ENCODE peak calls at places on chromosomes 13 and 19, in four cellular contexts. One of them, this sample, is unnamed. For H3K4me1, the result is how much of the 10 kb centered on the place peaks cover.

GRCh38 chr19:2512523-2513431 is 36.9 kb downstream of the GADD45B start:
- DNase-seq in heart right ventricle: no peak
- DNase-seq in IMR-90: no peak
- DNase-seq in transverse colon: no peak
- DNase-seq in this sample: no peak

GRCh38 chr19:18775586-18776287 is 15.4 kb downstream of the COMP start:
- DNase-seq in heart right ventricle: no peak
- DNase-seq in IMR-90: peak
- DNase-seq in transverse colon: no peak
- DNase-seq in this sample: no peak

GRCh38 chr19:51771369-51771768 is 10.4 kb downstream of the FPR2 start:
- DNase-seq in heart right ventricle: no peak
- DNase-seq in IMR-90: no peak
- DNase-seq in transverse colon: no peak
- DNase-seq in this sample: no peak

GRCh38 chr13:31946091-31946770 is 85.3 kb upstream of the FRY start:
- DNase-seq in heart right ventricle: no peak
- DNase-seq in IMR-90: peak
- DNase-seq in transverse colon: no peak
- DNase-seq in this sample: no peak

GRCh38 chr13:109684836-109685602 is 101.4 kb downstream of the IRS2 start:
- DNase-seq in heart right ventricle: peak
- DNase-seq in IMR-90: no peak
- DNase-seq in transverse colon: peak
- DNase-seq in this sample: peak

GRCh38 chr13:28684257-28684656 is 25.3 kb downstream of the POMP start:
- DNase-seq in heart right ventricle: no peak
- DNase-seq in IMR-90: no peak
- DNase-seq in transverse colon: peak
- DNase-seq in this sample: peak

GRCh38 chr13:112688560-112689497 is 1.0 kb upstream of the ATP11A start:
- DNase-seq in heart right ventricle: no peak
- DNase-seq in IMR-90: no peak
- DNase-seq in transverse colon: peak
- DNase-seq in this sample: no peak

GRCh38 chr19:55657004-55657747 is 2.3 kb downstream of the U2AF2 start:
- DNase-seq in heart right ventricle: no peak
- DNase-seq in IMR-90: no peak
- DNase-seq in transverse colon: no peak
- DNase-seq in this sample: no peak

GRCh38 chr13:51297556-51297955 is 41.9 kb upstream of the SERPINE3 start:
- DNase-seq in heart right ventricle: no peak
- DNase-seq in IMR-90: no peak
- DNase-seq in transverse colon: no peak
- DNase-seq in this sample: no peak

GRCh38 chr13:46385946-46386345 is 1.1 kb downstream of the RUBCNL start:
- DNase-seq in heart right ventricle: no peak
- DNase-seq in IMR-90: no peak
- DNase-seq in transverse colon: no peak
- DNase-seq in this sample: no peak

GRCh38 chr13:64446372-64446771 is 2783.8 kb downstream of the PCDH9 start:
- DNase-seq in heart right ventricle: no peak
- DNase-seq in IMR-90: no peak
- DNase-seq in transverse colon: no peak
- DNase-seq in this sample: no peak

GRCh38 chr13:21234537-21234936 is 58.1 kb downstream of the MRPL57 start:
- DNase-seq in heart right ventricle: no peak
- DNase-seq in IMR-90: no peak
- DNase-seq in transverse colon: no peak
- DNase-seq in this sample: no peak

GRCh38 chr19:34475026-34475974 is 6.3 kb upstream of the WTIP start:
- DNase-seq in heart right ventricle: no peak
- DNase-seq in IMR-90: peak
- DNase-seq in transverse colon: no peak
- DNase-seq in this sample: no peak

GRCh38 chr13:103961784-103962183 is 895.6 kb upstream of the SLC10A2 start:
- DNase-seq in heart right ventricle: no peak
- DNase-seq in IMR-90: no peak
- DNase-seq in transverse colon: no peak
- DNase-seq in this sample: no peak

GRCh38 chr19:5022066-5022860 is 53.4 kb downstream of the KDM4B start:
- DNase-seq in heart right ventricle: no peak
- DNase-seq in IMR-90: no peak
- DNase-seq in transverse colon: no peak
- DNase-seq in this sample: no peak

GRCh38 chr13:36709136-36709895 is 35.5 kb downstream of the SERTM1 start:
- DNase-seq in heart right ventricle: no peak
- DNase-seq in IMR-90: no peak
- DNase-seq in transverse colon: no peak
- DNase-seq in this sample: no peak

GRCh38 chr19:4678881-4679379 is 8.8 kb upstream of the MYDGF start:
- DNase-seq in heart right ventricle: no peak
- DNase-seq in IMR-90: no peak
- DNase-seq in transverse colon: no peak
- DNase-seq in this sample: no peak

GRCh38 chr19:51441410-51442390 is 16.6 kb downstream of the SIGLEC8 start:
- DNase-seq in heart right ventricle: no peak
- DNase-seq in IMR-90: no peak
- DNase-seq in transverse colon: peak
- DNase-seq in this sample: peak

GRCh38 chr13:94917814-94918213 is 205.5 kb upstream of the SOX21 start:
- DNase-seq in heart right ventricle: no peak
- DNase-seq in IMR-90: no peak
- DNase-seq in transverse colon: no peak
- DNase-seq in this sample: no peak

GRCh38 chr13:35512271-35512920 is 35.9 kb upstream of the MAB21L1 start:
- DNase-seq in heart right ventricle: no peak
- DNase-seq in IMR-90: peak
- DNase-seq in transverse colon: no peak
- DNase-seq in this sample: no peak

GRCh38 chr13:24493356-24493755 is 19.2 kb downstream of the PARP4 start:
- DNase-seq in heart right ventricle: no peak
- DNase-seq in IMR-90: no peak
- DNase-seq in transverse colon: no peak
- DNase-seq in this sample: no peak

GRCh38 chr13:36418022-36418805 is 14.1 kb upstream of the CCNA1 start:
- DNase-seq in heart right ventricle: no peak
- DNase-seq in IMR-90: peak
- DNase-seq in transverse colon: no peak
- DNase-seq in this sample: no peak

GRCh38 chr19:12868540-12869112 is 12.6 kb downstream of the DNASE2 start:
- DNase-seq in heart right ventricle: no peak
- DNase-seq in IMR-90: no peak
- DNase-seq in transverse colon: no peak
- DNase-seq in this sample: no peak

GRCh38 chr19:5424192-5424973 is 30.8 kb upstream of the ZNRF4 start:
- DNase-seq in heart right ventricle: no peak
- DNase-seq in IMR-90: no peak
- DNase-seq in transverse colon: no peak
- DNase-seq in this sample: no peak

GRCh38 chr19:38577826-38578225 is 39.9 kb downstream of the MAP4K1 start:
- DNase-seq in heart right ventricle: no peak
- DNase-seq in IMR-90: no peak
- DNase-seq in transverse colon: no peak
- DNase-seq in this sample: no peak

GRCh38 chr19:55536951-55537740 is at the start of gene SBK2:
- DNase-seq in heart right ventricle: no peak
- DNase-seq in IMR-90: no peak
- DNase-seq in transverse colon: no peak
- DNase-seq in this sample: no peak

GRCh38 chr13:32225494-32225931 is 89.7 kb downstream of the ZAR1L start:
- DNase-seq in heart right ventricle: no peak
- DNase-seq in IMR-90: peak
- DNase-seq in transverse colon: no peak
- DNase-seq in this sample: no peak

GRCh38 chr13:62250501-62251175 is 835.0 kb upstream of the PCDH20 start:
- DNase-seq in heart right ventricle: no peak
- DNase-seq in IMR-90: no peak
- DNase-seq in transverse colon: no peak
- DNase-seq in this sample: no peak

GRCh38 chr19:38107129-38107528 is 116.9 kb downstream of the DPF1 start:
- DNase-seq in heart right ventricle: no peak
- DNase-seq in IMR-90: no peak
- DNase-seq in transverse colon: no peak
- DNase-seq in this sample: no peak

GRCh38 chr19:16018106-16018755 is 58.1 kb upstream of the TPM4 start:
- DNase-seq in heart right ventricle: no peak
- DNase-seq in IMR-90: no peak
- DNase-seq in transverse colon: no peak
- DNase-seq in this sample: no peak

GRCh38 chr13:94382520-94382919 is 97.0 kb downstream of the DCT start:
- DNase-seq in heart right ventricle: no peak
- DNase-seq in IMR-90: no peak
- DNase-seq in transverse colon: no peak
- DNase-seq in this sample: no peak

GRCh38 chr13:28340272-28340793 is 154.6 kb downstream of the FLT1 start:
- DNase-seq in heart right ventricle: no peak
- DNase-seq in IMR-90: peak
- DNase-seq in transverse colon: no peak
- DNase-seq in this sample: no peak

GRCh38 chr19:40809358-40810086 is 10.5 kb downstream of the EGLN2 start:
- DNase-seq in heart right ventricle: no peak
- DNase-seq in IMR-90: no peak
- DNase-seq in transverse colon: no peak
- DNase-seq in this sample: no peak

GRCh38 chr19:40806385-40807146 is 7.6 kb downstream of the EGLN2 start:
- DNase-seq in heart right ventricle: peak
- DNase-seq in IMR-90: peak
- DNase-seq in transverse colon: peak
- DNase-seq in this sample: peak

GRCh38 chr19:40807147-40808020 is 8.4 kb downstream of the EGLN2 start:
- DNase-seq in heart right ventricle: no peak
- DNase-seq in IMR-90: no peak
- DNase-seq in transverse colon: no peak
- DNase-seq in this sample: no peak

GRCh38 chr19:40808497-40808896 is 9.5 kb downstream of the EGLN2 start:
- DNase-seq in heart right ventricle: no peak
- DNase-seq in IMR-90: no peak
- DNase-seq in transverse colon: no peak
- DNase-seq in this sample: no peak

GRCh38 chr19:40808021-40808325 is 9.0 kb downstream of the EGLN2 start:
- DNase-seq in heart right ventricle: no peak
- DNase-seq in IMR-90: no peak
- DNase-seq in transverse colon: no peak
- DNase-seq in this sample: no peak
- H3K27ac ChIP-seq in heart right ventricle: peak
- H3K27ac ChIP-seq in IMR-90: no peak
- H3K27ac ChIP-seq in transverse colon: peak
- H3K27ac ChIP-seq in this sample: peak

GRCh38 chr13:96200810-96201209 is 110.9 kb downstream of the HS6ST3 start:
- DNase-seq in heart right ventricle: no peak
- DNase-seq in IMR-90: no peak
- DNase-seq in transverse colon: no peak
- DNase-seq in this sample: no peak
- H3K4me1 ChIP-seq in heart right ventricle: under half
- H3K4me1 ChIP-seq in IMR-90: under half
- H3K4me1 ChIP-seq in transverse colon: under half
- H3K4me1 ChIP-seq in this sample: under half

GRCh38 chr13:26485288-26485687 is 72.2 kb upstream of the WASF3 start:
- DNase-seq in heart right ventricle: no peak
- DNase-seq in IMR-90: no peak
- DNase-seq in transverse colon: no peak
- DNase-seq in this sample: peak

GRCh38 chr13:26485786-26486185 is 71.7 kb upstream of the WASF3 start:
- DNase-seq in heart right ventricle: no peak
- DNase-seq in IMR-90: no peak
- DNase-seq in transverse colon: no peak
- DNase-seq in this sample: peak

GRCh38 chr13:26487781-26488180 is 69.7 kb upstream of the WASF3 start:
- DNase-seq in heart right ventricle: no peak
- DNase-seq in IMR-90: no peak
- DNase-seq in transverse colon: no peak
- DNase-seq in this sample: peak

GRCh38 chr13:26488236-26489028 is 69.1 kb upstream of the WASF3 start:
- DNase-seq in heart right ventricle: no peak
- DNase-seq in IMR-90: no peak
- DNase-seq in transverse colon: no peak
- DNase-seq in this sample: peak

DNA sequence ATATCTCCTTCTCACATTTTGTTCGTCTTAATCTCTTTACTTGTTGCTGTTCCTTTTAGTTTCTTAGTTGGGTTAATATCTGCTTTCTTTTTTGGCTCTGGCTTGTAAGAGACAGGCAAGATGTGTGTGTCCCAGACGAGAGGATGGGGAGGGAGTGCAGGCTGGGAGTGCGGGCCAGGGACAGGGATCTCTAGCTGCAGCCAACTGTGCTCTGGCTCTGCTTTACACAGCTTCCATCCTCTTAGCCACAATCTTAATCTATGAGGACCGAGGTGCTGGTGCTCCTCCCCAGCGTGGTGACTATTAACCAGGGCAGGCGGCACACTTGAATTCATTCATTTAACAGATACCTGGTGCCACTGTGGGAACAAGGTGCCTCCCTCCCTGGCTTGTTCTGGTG is 70.9 kb upstream of the WASF3 start:
- DNase-seq in heart right ventricle: peak
- DNase-seq in IMR-90: no peak
- DNase-seq in transverse colon: no peak
- DNase-seq in this sample: no peak
- H3K27ac ChIP-seq in heart right ventricle: peak
- H3K27ac ChIP-seq in IMR-90: no peak
- H3K27ac ChIP-seq in transverse colon: peak
- H3K27ac ChIP-seq in this sample: no peak

GRCh38 chr19:11384778-11385129 is 640 bp upstream of the EPOR start:
- DNase-seq in heart right ventricle: no peak
- DNase-seq in IMR-90: no peak
- DNase-seq in transverse colon: no peak
- DNase-seq in this sample: no peak
- H3K4me1 ChIP-seq in heart right ventricle: under half
- H3K4me1 ChIP-seq in IMR-90: under half
- H3K4me1 ChIP-seq in transverse colon: under half
- H3K4me1 ChIP-seq in this sample: under half

This sample was measured in Peyer's patch.